ENCODE peak calls at places on chromosomes 7 and 10, in ten cellular contexts. L is psoas muscle; A is thoracic aorta; G is hepatocyte; C is ovary; N is iPS DF 6.9; D is IMR-90; V is CD8-positive, alpha-beta T cell; J is mammary epithelial cell; H is GM12878. P is an unnamed sample.

GRCh38 chr7:1950623-1951523 is 280.8 kb downstream of the ELFN1 start:
- DNase-seq in L (peak; percentile 59), A (no peak), G (no peak), C (no peak), N (no peak), D (peak; percentile 3), V (no peak), J (no peak), H (no peak), P (no peak)

GRCh38 chr10:87867453-87867852 is 4.0 kb downstream of the PTEN start:
- DNase-seq in L (no peak), A (no peak), G (no peak), C (no peak), N (no peak), D (no peak), V (no peak), J (peak; percentile 12), H (no peak), P (no peak)

GRCh38 chr7:75937958-75938786 is 23.2 kb downstream of the POR start:
- DNase-seq in L (peak; percentile 77), A (peak; percentile 45), G (peak; percentile 45), C (peak; percentile 50), N (no peak), D (peak; percentile 96), V (no peak), J (no peak), H (no peak), P (peak; percentile 48)

GRCh38 chr7:140200102-140200989 is 23.6 kb upstream of the KDM7A start:
- DNase-seq in L (peak; percentile 37), A (peak; percentile 38), G (no peak), C (no peak), N (no peak), D (peak; percentile 35), V (no peak), J (peak; percentile 71), H (no peak), P (no peak)

GRCh38 chr7:114310344-114311118 is 104.1 kb upstream of the FOXP2 start:
- DNase-seq in L (no peak), A (no peak), G (no peak), C (no peak), N (no peak), D (no peak), V (no peak), J (no peak), H (no peak), P (no peak)

GRCh38 chr10:120996456-120997053 is 145.4 kb downstream of the WDR11 start:
- DNase-seq in L (no peak), A (no peak), G (no peak), C (no peak), N (no peak), D (no peak), V (no peak), J (no peak), H (no peak), P (no peak)

GRCh38 chr10:71747808-71748523 is 25.4 kb downstream of the VSIR start:
- DNase-seq in L (no peak), A (no peak), G (no peak), C (no peak), N (no peak), D (no peak), V (no peak), J (no peak), H (peak; percentile 52), P (no peak)

GRCh38 chr10:1535337-1535957 is 201.9 kb downstream of the ADARB2 start:
- DNase-seq in L (no peak), A (no peak), G (no peak), C (no peak), N (no peak), D (no peak), V (no peak), J (no peak), H (no peak), P (no peak)

GRCh38 chr10:43409385-43410109 is 561 bp upstream of the HNRNPF start:
- DNase-seq in L (peak; percentile 58), A (no peak), G (no peak), C (no peak), N (no peak), D (no peak), V (peak; percentile 55), J (no peak), H (no peak), P (peak; percentile 56)

GRCh38 chr7:24127930-24128329 is 156.1 kb upstream of the NPY start:
- DNase-seq in L (no peak), A (no peak), G (no peak), C (no peak), N (no peak), D (no peak), V (no peak), J (no peak), H (no peak), P (no peak)

GRCh38 chr7:1708640-1709249 is 38.7 kb downstream of the ELFN1 start:
- DNase-seq in L (no peak), A (no peak), G (no peak), C (no peak), N (no peak), D (no peak), V (no peak), J (no peak), H (no peak), P (no peak)

GRCh38 chr7:18518555-18518954 is 23.0 kb downstream of the HDAC9 start:
- DNase-seq in L (no peak), A (no peak), G (no peak), C (no peak), N (no peak), D (no peak), V (no peak), J (no peak), H (no peak), P (no peak)
- H3K27ac ChIP-seq in L (peak overlapping the region; percentile 87), A (no peak overlapping the region), G (no peak overlapping the region), C (no peak overlapping the region), N (no peak overlapping the region), D (no peak overlapping the region), V (no peak overlapping the region), J (no peak overlapping the region), H (no peak overlapping the region), P (no peak overlapping the region)

GRCh38 chr7:44470080-44470479 is 20.4 kb downstream of the NUDCD3 start:
- DNase-seq in L (no peak), A (no peak), G (no peak), C (no peak), N (no peak), D (peak; percentile 64), V (no peak), J (no peak), H (no peak), P (no peak)

GRCh38 chr7:44470628-44471245 is 19.7 kb downstream of the NUDCD3 start:
- DNase-seq in L (no peak), A (no peak), G (no peak), C (no peak), N (no peak), D (no peak), V (no peak), J (no peak), H (no peak), P (no peak)

GRCh38 chr7:44471850-44472249 is 18.6 kb downstream of the NUDCD3 start:
- DNase-seq in L (no peak), A (no peak), G (no peak), C (no peak), N (no peak), D (no peak), V (no peak), J (no peak), H (no peak), P (no peak)

GRCh38 chr7:44471436-44471835 is 19.0 kb downstream of the NUDCD3 start:
- DNase-seq in L (no peak), A (no peak), G (no peak), C (no peak), N (no peak), D (no peak), V (no peak), J (no peak), H (no peak), P (no peak)

DNA sequence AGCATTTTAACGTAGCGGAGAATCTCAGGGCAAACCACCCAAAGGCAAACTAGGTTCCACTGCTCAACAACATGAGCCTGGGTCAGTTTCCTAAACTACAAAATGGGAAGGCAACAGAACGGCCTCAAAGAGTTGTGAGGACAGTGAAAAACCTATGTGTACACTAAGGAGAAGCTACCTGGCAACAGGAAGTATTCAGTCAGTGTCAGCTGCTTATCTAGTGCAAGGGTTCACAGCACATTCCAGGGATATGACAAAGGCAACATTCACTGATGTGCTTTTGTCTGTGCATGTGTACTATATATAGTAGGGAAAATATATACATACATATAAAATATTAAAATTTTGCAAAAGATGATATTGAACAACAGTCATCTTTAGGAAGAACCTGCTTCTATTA is 17.2 kb downstream of the NUDCD3 start:
- DNase-seq in L (no peak), A (no peak), G (peak; percentile 44), C (no peak), N (no peak), D (peak; percentile 45), V (no peak), J (peak; percentile 67), H (no peak), P (no peak)
- H3K36me3 ChIP-seq in L (no peaks in the 10 kb centered on the region), A (peaks cover 8% of the 10 kb centered on the region), G (no peaks in the 10 kb centered on the region), C (no peaks in the 10 kb centered on the region), N (no peaks in the 10 kb centered on the region), D (peaks cover 21% of the 10 kb centered on the region), V (peaks cover 13% of the 10 kb centered on the region), J (peaks cover 23% of the 10 kb centered on the region), H (peaks cover 5% of the 10 kb centered on the region), P (peaks cover 8% of the 10 kb centered on the region)

DNA sequence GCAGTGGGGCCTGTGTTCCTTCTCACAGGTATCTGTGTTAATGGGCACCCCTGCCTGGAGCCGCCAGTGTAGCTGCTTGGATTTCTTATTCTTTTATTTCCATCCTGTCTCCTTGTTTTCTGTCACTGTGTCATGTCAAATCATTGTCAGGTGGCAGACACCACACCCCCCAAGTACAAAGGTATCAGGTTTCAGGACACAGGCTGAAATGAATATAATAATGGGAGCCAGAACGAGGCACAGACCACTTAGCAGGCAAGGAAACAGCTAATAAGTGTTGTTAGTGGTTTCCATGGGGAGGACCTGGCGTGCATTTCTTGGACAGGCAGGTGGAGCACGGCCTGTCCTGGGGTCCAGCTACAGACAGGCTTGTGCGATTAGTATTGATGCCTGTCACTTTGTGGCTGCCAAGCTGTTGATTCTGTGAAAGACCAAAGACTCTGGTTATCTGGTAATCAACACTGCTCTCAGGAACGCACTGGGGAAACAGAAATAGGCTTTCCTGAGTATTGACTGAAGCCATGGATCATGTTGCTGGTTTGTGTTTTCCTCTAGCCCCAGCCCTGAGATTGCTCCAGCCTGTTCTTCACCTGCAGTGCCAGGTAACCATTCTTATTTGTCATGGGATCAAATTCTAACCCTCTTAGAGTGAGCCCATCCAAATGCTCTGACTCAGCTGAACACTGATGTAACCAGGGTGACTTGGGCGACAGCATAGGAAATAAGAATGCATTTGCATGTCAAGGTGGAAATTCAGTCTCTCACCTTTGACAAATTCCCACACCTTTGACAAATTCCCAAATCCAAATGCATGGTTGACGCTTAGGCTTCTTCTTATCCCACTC is 1002.0 kb downstream of the LRMDA start:
- DNase-seq in L (no peak), A (no peak), G (peak; percentile 20), C (no peak), N (no peak), D (no peak), V (no peak), J (peak; percentile 54), H (no peak), P (peak; percentile 47)
- H3K27ac ChIP-seq in L (peak overlapping the region; percentile 7), A (peak overlapping the region; percentile 81), G (peak overlapping the region; percentile 13), C (no peak overlapping the region), N (no peak overlapping the region), D (no peak overlapping the region), V (no peak overlapping the region), J (no peak overlapping the region), H (no peak overlapping the region), P (peak overlapping the region; percentile 85)

DNA sequence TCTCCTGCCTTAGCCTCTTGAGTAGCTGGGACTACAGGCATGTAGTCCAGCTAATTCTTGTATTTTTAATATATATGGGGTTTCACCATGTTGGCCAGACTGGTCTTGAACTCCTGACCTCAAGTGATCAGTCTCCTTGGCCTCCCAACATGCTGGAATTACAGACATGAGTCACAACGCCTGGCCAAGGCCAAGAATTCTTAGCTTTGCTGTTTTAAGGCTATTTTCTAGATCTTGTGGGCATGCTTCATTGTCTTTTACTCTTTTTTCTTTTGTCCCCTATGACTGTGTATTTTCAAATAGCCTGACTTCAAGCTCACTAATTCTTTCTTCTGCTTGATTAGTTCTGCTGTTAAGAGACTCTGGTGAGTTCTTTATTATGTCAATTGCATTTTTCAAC is 56.4 kb upstream of the TAS2R16 start:
- DNase-seq in L (no peak), A (no peak), G (no peak), C (no peak), N (no peak), D (no peak), V (no peak), J (no peak), H (no peak), P (no peak)
- H3K36me3 ChIP-seq in L (no peaks in the 10 kb centered on the region), A (no peaks in the 10 kb centered on the region), G (no peaks in the 10 kb centered on the region), C (no peaks in the 10 kb centered on the region), N (no peaks in the 10 kb centered on the region), D (no peaks in the 10 kb centered on the region), V (no peaks in the 10 kb centered on the region), J (no peaks in the 10 kb centered on the region), H (no peaks in the 10 kb centered on the region), P (no peaks in the 10 kb centered on the region)